ENCODE peak calls at places on chromosome 17, in seven cellular contexts. One of them, this sample, is unnamed.

GRCh38 chr17:41733348-41734138 is 900 bp downstream of the HAP1 start:
- DNase-seq in kidney: no peak
- DNase-seq in OCI-LY7: no peak
- DNase-seq in foreskin fibroblast: no peak
- DNase-seq in CD8-positive, alpha-beta T cell: no peak
- DNase-seq in lower lobe of right lung: no peak
- DNase-seq in psoas muscle: no peak
- DNase-seq in this sample: no peak

GRCh38 chr17:38591759-38592241 is 14.0 kb downstream of the SRCIN1 start:
- DNase-seq in kidney: peak; percentile 73
- DNase-seq in OCI-LY7: no peak
- DNase-seq in CD8-positive, alpha-beta T cell: no peak
- DNase-seq in psoas muscle: no peak
- DNase-seq in foreskin fibroblast: no peak
- DNase-seq in lower lobe of right lung: peak; percentile 65
- DNase-seq in this sample: no peak

GRCh38 chr17:43669971-43670644 is 8.4 kb upstream of the MEOX1 start:
- DNase-seq in psoas muscle: no peak
- DNase-seq in lower lobe of right lung: no peak
- DNase-seq in OCI-LY7: no peak
- DNase-seq in kidney: no peak
- DNase-seq in foreskin fibroblast: no peak
- DNase-seq in CD8-positive, alpha-beta T cell: no peak
- DNase-seq in this sample: no peak

GRCh38 chr17:17151962-17152361 is 54.2 kb downstream of the PLD6 start:
- DNase-seq in OCI-LY7: no peak
- DNase-seq in foreskin fibroblast: peak; percentile 95
- DNase-seq in CD8-positive, alpha-beta T cell: no peak
- DNase-seq in kidney: peak; percentile 91
- DNase-seq in lower lobe of right lung: peak; percentile 70
- DNase-seq in psoas muscle: peak; percentile 97
- DNase-seq in this sample: no peak

GRCh38 chr17:18028684-18029540 is 10.1 kb downstream of the ATPAF2 start:
- DNase-seq in kidney: no peak
- DNase-seq in lower lobe of right lung: no peak
- DNase-seq in psoas muscle: no peak
- DNase-seq in OCI-LY7: no peak
- DNase-seq in foreskin fibroblast: no peak
- DNase-seq in CD8-positive, alpha-beta T cell: no peak
- DNase-seq in this sample: no peak

GRCh38 chr17:70053241-70054234 is 21.5 kb upstream of the KCNJ16 start:
- DNase-seq in CD8-positive, alpha-beta T cell: no peak
- DNase-seq in lower lobe of right lung: no peak
- DNase-seq in psoas muscle: no peak
- DNase-seq in OCI-LY7: no peak
- DNase-seq in kidney: no peak
- DNase-seq in foreskin fibroblast: no peak
- DNase-seq in this sample: no peak

GRCh38 chr17:38725066-38725465 is 5.1 kb upstream of the CISD3 start:
- DNase-seq in kidney: no peak
- DNase-seq in CD8-positive, alpha-beta T cell: no peak
- DNase-seq in foreskin fibroblast: no peak
- DNase-seq in lower lobe of right lung: no peak
- DNase-seq in psoas muscle: no peak
- DNase-seq in OCI-LY7: no peak
- DNase-seq in this sample: no peak

GRCh38 chr17:75487351-75488070 is 27.8 kb downstream of the CASKIN2 start:
- DNase-seq in psoas muscle: peak; percentile 65
- DNase-seq in kidney: no peak
- DNase-seq in foreskin fibroblast: no peak
- DNase-seq in lower lobe of right lung: peak; percentile 68
- DNase-seq in OCI-LY7: peak; percentile 73
- DNase-seq in CD8-positive, alpha-beta T cell: peak; percentile 52
- DNase-seq in this sample: peak; percentile 80

GRCh38 chr17:38752119-38752929 is at the start of gene PSMB3:
- DNase-seq in psoas muscle: peak; percentile 98
- DNase-seq in CD8-positive, alpha-beta T cell: peak; percentile 92
- DNase-seq in foreskin fibroblast: peak; percentile 100
- DNase-seq in kidney: peak; percentile 99
- DNase-seq in OCI-LY7: peak; percentile 100
- DNase-seq in lower lobe of right lung: peak; percentile 98
- DNase-seq in this sample: peak; percentile 97

GRCh38 chr17:18859256-18859655 is 1.3 kb downstream of the PRPSAP2 start:
- DNase-seq in lower lobe of right lung: no peak
- DNase-seq in OCI-LY7: peak; percentile 39
- DNase-seq in CD8-positive, alpha-beta T cell: no peak
- DNase-seq in foreskin fibroblast: peak; percentile 40
- DNase-seq in kidney: no peak
- DNase-seq in psoas muscle: no peak
- DNase-seq in this sample: no peak

GRCh38 chr17:28563475-28563874 is 7.8 kb downstream of the PIGS start:
- DNase-seq in foreskin fibroblast: no peak
- DNase-seq in psoas muscle: no peak
- DNase-seq in lower lobe of right lung: no peak
- DNase-seq in OCI-LY7: no peak
- DNase-seq in CD8-positive, alpha-beta T cell: no peak
- DNase-seq in kidney: no peak
- DNase-seq in this sample: no peak

GRCh38 chr17:65902165-65902564 is 289.8 kb downstream of the CEP112 start:
- DNase-seq in CD8-positive, alpha-beta T cell: no peak
- DNase-seq in kidney: no peak
- DNase-seq in OCI-LY7: no peak
- DNase-seq in psoas muscle: no peak
- DNase-seq in lower lobe of right lung: no peak
- DNase-seq in foreskin fibroblast: no peak
- DNase-seq in this sample: no peak

GRCh38 chr17:28344435-28344901 is 8.9 kb downstream of the TNFAIP1 start:
- DNase-seq in lower lobe of right lung: no peak
- DNase-seq in foreskin fibroblast: no peak
- DNase-seq in OCI-LY7: no peak
- DNase-seq in kidney: no peak
- DNase-seq in psoas muscle: no peak
- DNase-seq in CD8-positive, alpha-beta T cell: no peak
- DNase-seq in this sample: no peak

GRCh38 chr17:17414316-17414937 is 62.4 kb upstream of the MED9 start:
- DNase-seq in psoas muscle: peak; percentile 84
- DNase-seq in kidney: no peak
- DNase-seq in OCI-LY7: no peak
- DNase-seq in CD8-positive, alpha-beta T cell: no peak
- DNase-seq in foreskin fibroblast: peak; percentile 41
- DNase-seq in lower lobe of right lung: no peak
- DNase-seq in this sample: no peak

GRCh38 chr17:47894498-47895253 is 1.4 kb upstream of the SP2 start:
- DNase-seq in psoas muscle: no peak
- DNase-seq in lower lobe of right lung: no peak
- DNase-seq in OCI-LY7: peak; percentile 4
- DNase-seq in foreskin fibroblast: no peak
- DNase-seq in CD8-positive, alpha-beta T cell: no peak
- DNase-seq in kidney: no peak
- DNase-seq in this sample: no peak

GRCh38 chr17:74780443-74781238 is 4.5 kb upstream of the NAT9 start:
- DNase-seq in lower lobe of right lung: no peak
- DNase-seq in OCI-LY7: peak; percentile 89
- DNase-seq in CD8-positive, alpha-beta T cell: no peak
- DNase-seq in psoas muscle: no peak
- DNase-seq in foreskin fibroblast: no peak
- DNase-seq in kidney: no peak
- DNase-seq in this sample: no peak

DNA sequence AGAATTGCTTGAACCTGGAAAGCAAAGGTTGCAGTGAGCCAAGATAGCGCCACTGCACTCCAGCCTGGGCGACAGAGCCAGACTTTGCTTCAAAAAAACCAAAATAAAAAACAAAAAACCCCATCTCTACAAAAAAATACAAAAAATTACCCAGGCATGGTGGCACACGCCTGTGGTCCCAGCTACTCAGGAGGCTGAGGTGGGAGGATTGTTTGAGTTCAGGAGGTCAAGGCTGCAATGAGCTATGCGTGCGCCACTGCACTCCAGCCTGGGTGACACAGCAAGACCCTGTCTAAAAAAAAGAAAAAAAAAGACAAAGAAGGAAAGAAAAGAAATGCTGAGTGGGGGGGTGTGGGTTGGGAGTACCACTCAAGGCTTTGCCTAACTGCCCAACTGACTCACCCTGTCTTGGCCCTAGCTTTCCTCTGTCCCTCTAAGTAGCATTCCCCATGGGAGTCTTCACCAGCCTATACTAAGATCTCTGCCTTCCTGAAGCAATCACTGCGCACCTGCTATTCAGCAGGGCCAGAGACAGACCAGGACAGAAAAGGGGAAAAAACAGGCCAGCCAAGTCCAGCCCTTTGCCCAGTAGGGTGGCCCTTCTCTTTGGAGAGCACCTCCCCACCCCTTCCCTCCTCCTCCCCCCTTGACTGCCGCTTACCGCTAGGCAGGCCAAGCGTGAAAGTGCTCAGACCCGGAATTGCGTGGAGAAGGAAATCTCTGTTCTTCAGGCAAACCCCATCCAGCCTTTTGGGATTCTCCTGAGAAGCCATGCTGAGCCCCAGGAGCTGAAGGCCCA is 45.8 kb downstream of the RTN4RL1 start:
- DNase-seq in psoas muscle: no peak
- DNase-seq in CD8-positive, alpha-beta T cell: no peak
- DNase-seq in kidney: peak; percentile 83
- DNase-seq in foreskin fibroblast: no peak
- DNase-seq in OCI-LY7: no peak
- DNase-seq in lower lobe of right lung: no peak
- DNase-seq in this sample: no peak
- TF ChIP-seq CTCF in psoas muscle: no peak
- TF ChIP-seq CTCF in CD8-positive, alpha-beta T cell: no peak
- TF ChIP-seq CTCF in kidney: no peak
- TF ChIP-seq CTCF in foreskin fibroblast: no peak
- TF ChIP-seq CTCF in OCI-LY7: no peak
- TF ChIP-seq CTCF in lower lobe of right lung: no peak
- TF ChIP-seq CTCF in this sample: no peak

GRCh38 chr17:63696381-63696961 is 3.5 kb downstream of the LIMD2 start:
- DNase-seq in lower lobe of right lung: no peak
- DNase-seq in psoas muscle: no peak
- DNase-seq in foreskin fibroblast: peak; percentile 21
- DNase-seq in CD8-positive, alpha-beta T cell: peak; percentile 37
- DNase-seq in OCI-LY7: peak; percentile 84
- DNase-seq in kidney: peak; percentile 74
- DNase-seq in this sample: peak; percentile 66
- TF ChIP-seq CTCF in lower lobe of right lung: peak; percentile 49
- TF ChIP-seq CTCF in psoas muscle: peak; percentile 34
- TF ChIP-seq CTCF in foreskin fibroblast: peak; percentile 43
- TF ChIP-seq CTCF in CD8-positive, alpha-beta T cell: peak; percentile 42
- TF ChIP-seq CTCF in OCI-LY7: peak; percentile 70
- TF ChIP-seq CTCF in kidney: no peak
- TF ChIP-seq CTCF in this sample: peak; percentile 15

DNA sequence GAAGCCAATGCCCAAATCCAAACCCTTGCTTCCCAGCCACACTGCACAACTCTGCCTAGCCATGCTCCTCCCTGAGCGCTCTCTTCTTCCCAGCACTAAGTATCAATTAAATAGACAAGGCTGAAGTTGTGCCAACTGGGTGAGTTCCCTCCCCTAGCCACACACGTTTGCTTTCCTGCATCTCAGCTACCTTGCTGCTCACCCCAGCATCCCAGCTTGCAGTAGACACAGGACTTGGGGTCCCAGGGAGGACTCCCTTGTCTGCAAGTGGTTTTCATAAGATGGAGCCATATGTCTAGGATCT is 4.9 kb downstream of the CCDC182 start:
- DNase-seq in OCI-LY7: no peak
- DNase-seq in kidney: no peak
- DNase-seq in psoas muscle: no peak
- DNase-seq in foreskin fibroblast: no peak
- DNase-seq in lower lobe of right lung: no peak
- DNase-seq in CD8-positive, alpha-beta T cell: no peak
- DNase-seq in this sample: no peak
- TF ChIP-seq CTCF in OCI-LY7: peak; percentile 26
- TF ChIP-seq CTCF in kidney: no peak
- TF ChIP-seq CTCF in psoas muscle: no peak
- TF ChIP-seq CTCF in foreskin fibroblast: no peak
- TF ChIP-seq CTCF in lower lobe of right lung: no peak
- TF ChIP-seq CTCF in CD8-positive, alpha-beta T cell: no peak
- TF ChIP-seq CTCF in this sample: no peak

GRCh38 chr17:8185580-8186445 is 4.2 kb downstream of the BORCS6 start:
- DNase-seq in kidney: peak; percentile 96
- DNase-seq in CD8-positive, alpha-beta T cell: peak; percentile 91
- DNase-seq in lower lobe of right lung: peak; percentile 88
- DNase-seq in OCI-LY7: peak; percentile 80
- DNase-seq in foreskin fibroblast: peak; percentile 52
- DNase-seq in psoas muscle: peak; percentile 94
- DNase-seq in this sample: peak; percentile 82

GRCh38 chr17:8188408-8188839 is 1.6 kb downstream of the BORCS6 start:
- DNase-seq in lower lobe of right lung: no peak
- DNase-seq in psoas muscle: no peak
- DNase-seq in OCI-LY7: no peak
- DNase-seq in kidney: peak; percentile 75
- DNase-seq in CD8-positive, alpha-beta T cell: no peak
- DNase-seq in foreskin fibroblast: no peak
- DNase-seq in this sample: no peak

GRCh38 chr17:8186446-8186786 is 3.6 kb downstream of the BORCS6 start:
- DNase-seq in lower lobe of right lung: no peak
- DNase-seq in psoas muscle: no peak
- DNase-seq in OCI-LY7: no peak
- DNase-seq in CD8-positive, alpha-beta T cell: no peak
- DNase-seq in kidney: no peak
- DNase-seq in foreskin fibroblast: no peak
- DNase-seq in this sample: no peak

GRCh38 chr17:8187517-8188407 is 2.2 kb downstream of the BORCS6 start:
- DNase-seq in psoas muscle: peak; percentile 93
- DNase-seq in kidney: peak; percentile 95
- DNase-seq in OCI-LY7: peak; percentile 93
- DNase-seq in lower lobe of right lung: peak; percentile 87
- DNase-seq in foreskin fibroblast: peak; percentile 98
- DNase-seq in CD8-positive, alpha-beta T cell: peak; percentile 81
- DNase-seq in this sample: peak; percentile 72

GRCh38 chr17:8186787-8187516 is 3.0 kb downstream of the BORCS6 start:
- DNase-seq in kidney: peak; percentile 96
- DNase-seq in foreskin fibroblast: peak; percentile 85
- DNase-seq in psoas muscle: peak; percentile 95
- DNase-seq in OCI-LY7: peak; percentile 93
- DNase-seq in CD8-positive, alpha-beta T cell: peak; percentile 84
- DNase-seq in lower lobe of right lung: peak; percentile 91
- DNase-seq in this sample: peak; percentile 79
- TF ChIP-seq CTCF in kidney: peak; percentile 38
- TF ChIP-seq CTCF in foreskin fibroblast: peak; percentile 35
- TF ChIP-seq CTCF in psoas muscle: peak; percentile 38
- TF ChIP-seq CTCF in OCI-LY7: peak; percentile 61
- TF ChIP-seq CTCF in CD8-positive, alpha-beta T cell: peak; percentile 21
- TF ChIP-seq CTCF in lower lobe of right lung: peak; percentile 30
- TF ChIP-seq CTCF in this sample: peak; percentile 55

DNA sequence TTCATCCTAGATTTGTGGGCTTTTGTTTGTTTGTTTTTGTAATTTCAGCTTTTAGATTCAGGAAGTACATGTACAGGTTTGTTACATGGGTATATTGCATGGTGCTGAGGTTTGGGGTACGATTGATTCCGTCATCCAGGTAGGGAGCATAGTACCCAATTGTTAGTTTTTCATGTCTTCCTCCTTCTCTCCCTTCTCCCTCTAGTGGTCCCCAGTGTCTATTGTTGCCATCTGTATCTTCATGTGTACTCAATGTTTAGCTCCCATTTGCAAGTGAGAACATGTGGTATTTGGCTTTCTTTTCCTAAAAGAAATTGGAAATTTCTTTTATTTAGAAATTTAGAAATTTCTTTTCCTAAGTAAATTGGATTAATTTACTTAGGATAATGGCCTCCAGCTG is 37.1 kb upstream of the BCAS3 start:
- DNase-seq in lower lobe of right lung: no peak
- DNase-seq in OCI-LY7: no peak
- DNase-seq in psoas muscle: no peak
- DNase-seq in kidney: no peak
- DNase-seq in foreskin fibroblast: no peak
- DNase-seq in CD8-positive, alpha-beta T cell: no peak
- DNase-seq in this sample: no peak
- TF ChIP-seq CTCF in lower lobe of right lung: peak; percentile 25
- TF ChIP-seq CTCF in OCI-LY7: peak; percentile 65
- TF ChIP-seq CTCF in psoas muscle: no peak
- TF ChIP-seq CTCF in kidney: no peak
- TF ChIP-seq CTCF in foreskin fibroblast: peak; percentile 69
- TF ChIP-seq CTCF in CD8-positive, alpha-beta T cell: no peak
- TF ChIP-seq CTCF in this sample: no peak

This sample was measured in GM13976.